ENCODE peak calls at places on chromosome 19, in seven cellular contexts. One of them, this sample, is unnamed.

GRCh38 chr19:30634431-30634830 is 262.2 kb downstream of the ZNF536 start:
- DNase-seq in GM12865: no peak
- DNase-seq in endodermal cell: no peak
- DNase-seq in foreskin fibroblast: no peak
- DNase-seq in fibroblast of pulmonary artery: no peak
- DNase-seq in cardiac muscle cell: no peak
- DNase-seq in PC-3: no peak
- DNase-seq in this sample: no peak

GRCh38 chr19:41362143-41362847 is 1.7 kb downstream of the B9D2 start:
- DNase-seq in foreskin fibroblast: peak
- DNase-seq in cardiac muscle cell: no peak
- DNase-seq in GM12865: no peak
- DNase-seq in PC-3: peak
- DNase-seq in endodermal cell: no peak
- DNase-seq in fibroblast of pulmonary artery: no peak
- DNase-seq in this sample: peak

GRCh38 chr19:10604460-10604980 is 17.4 kb upstream of the AP1M2 start:
- DNase-seq in endodermal cell: no peak
- DNase-seq in GM12865: peak
- DNase-seq in cardiac muscle cell: no peak
- DNase-seq in foreskin fibroblast: no peak
- DNase-seq in PC-3: peak
- DNase-seq in fibroblast of pulmonary artery: no peak
- DNase-seq in this sample: no peak

GRCh38 chr19:35038623-35039512 is 2.7 kb upstream of the HPN start:
- DNase-seq in PC-3: no peak
- DNase-seq in foreskin fibroblast: peak
- DNase-seq in cardiac muscle cell: no peak
- DNase-seq in fibroblast of pulmonary artery: no peak
- DNase-seq in GM12865: no peak
- DNase-seq in endodermal cell: no peak
- DNase-seq in this sample: no peak

GRCh38 chr19:1000095-1000494 is at the start of gene GRIN3B:
- DNase-seq in cardiac muscle cell: peak
- DNase-seq in GM12865: peak
- DNase-seq in foreskin fibroblast: peak
- DNase-seq in endodermal cell: peak
- DNase-seq in fibroblast of pulmonary artery: peak
- DNase-seq in PC-3: peak
- DNase-seq in this sample: peak

GRCh38 chr19:39599116-39599515 is 3.2 kb upstream of the LGALS13 start:
- DNase-seq in PC-3: peak
- DNase-seq in endodermal cell: peak
- DNase-seq in foreskin fibroblast: peak
- DNase-seq in cardiac muscle cell: peak
- DNase-seq in GM12865: peak
- DNase-seq in fibroblast of pulmonary artery: peak
- DNase-seq in this sample: peak

GRCh38 chr19:10756791-10757190 is 38.9 kb downstream of the DNM2 start:
- DNase-seq in fibroblast of pulmonary artery: no peak
- DNase-seq in endodermal cell: no peak
- DNase-seq in GM12865: no peak
- DNase-seq in PC-3: no peak
- DNase-seq in foreskin fibroblast: no peak
- DNase-seq in cardiac muscle cell: no peak
- DNase-seq in this sample: no peak

GRCh38 chr19:30011051-30011578 is 69.1 kb downstream of the URI1 start:
- DNase-seq in fibroblast of pulmonary artery: no peak
- DNase-seq in cardiac muscle cell: no peak
- DNase-seq in endodermal cell: peak
- DNase-seq in GM12865: no peak
- DNase-seq in foreskin fibroblast: no peak
- DNase-seq in PC-3: no peak
- DNase-seq in this sample: no peak

GRCh38 chr19:45098521-45099464 is 5.8 kb downstream of the PPP1R37 start:
- DNase-seq in GM12865: no peak
- DNase-seq in endodermal cell: peak
- DNase-seq in cardiac muscle cell: no peak
- DNase-seq in fibroblast of pulmonary artery: peak
- DNase-seq in PC-3: no peak
- DNase-seq in foreskin fibroblast: peak
- DNase-seq in this sample: no peak

GRCh38 chr19:7533281-7533819 is 2.2 kb upstream of the PNPLA6 start:
- DNase-seq in endodermal cell: peak
- DNase-seq in fibroblast of pulmonary artery: peak
- DNase-seq in cardiac muscle cell: no peak
- DNase-seq in foreskin fibroblast: peak
- DNase-seq in GM12865: no peak
- DNase-seq in PC-3: no peak
- DNase-seq in this sample: peak

GRCh38 chr19:1748115-1748702 is 5.1 kb upstream of the ONECUT3 start:
- DNase-seq in endodermal cell: no peak
- DNase-seq in foreskin fibroblast: no peak
- DNase-seq in cardiac muscle cell: no peak
- DNase-seq in fibroblast of pulmonary artery: no peak
- DNase-seq in PC-3: no peak
- DNase-seq in GM12865: peak
- DNase-seq in this sample: no peak

GRCh38 chr19:12825259-12826131 is 8.9 kb downstream of the RTBDN start:
- DNase-seq in fibroblast of pulmonary artery: no peak
- DNase-seq in foreskin fibroblast: peak
- DNase-seq in cardiac muscle cell: peak
- DNase-seq in PC-3: peak
- DNase-seq in endodermal cell: peak
- DNase-seq in GM12865: no peak
- DNase-seq in this sample: no peak

GRCh38 chr19:30319876-30320275 is 52.3 kb upstream of the ZNF536 start:
- DNase-seq in GM12865: no peak
- DNase-seq in cardiac muscle cell: no peak
- DNase-seq in fibroblast of pulmonary artery: no peak
- DNase-seq in PC-3: no peak
- DNase-seq in endodermal cell: no peak
- DNase-seq in foreskin fibroblast: no peak
- DNase-seq in this sample: no peak

GRCh38 chr19:36972594-36972993 is 56.5 kb downstream of the ZNF568 start:
- DNase-seq in PC-3: no peak
- DNase-seq in foreskin fibroblast: no peak
- DNase-seq in cardiac muscle cell: no peak
- DNase-seq in endodermal cell: no peak
- DNase-seq in GM12865: no peak
- DNase-seq in fibroblast of pulmonary artery: no peak
- DNase-seq in this sample: no peak

GRCh38 chr19:52102782-52103181 is 7.2 kb upstream of the ZNF841 start:
- DNase-seq in fibroblast of pulmonary artery: no peak
- DNase-seq in GM12865: no peak
- DNase-seq in PC-3: no peak
- DNase-seq in cardiac muscle cell: no peak
- DNase-seq in foreskin fibroblast: no peak
- DNase-seq in endodermal cell: no peak
- DNase-seq in this sample: no peak

GRCh38 chr19:32642771-32643170 is 32.2 kb downstream of the ANKRD27 start:
- DNase-seq in PC-3: no peak
- DNase-seq in foreskin fibroblast: no peak
- DNase-seq in cardiac muscle cell: no peak
- DNase-seq in endodermal cell: no peak
- DNase-seq in fibroblast of pulmonary artery: no peak
- DNase-seq in GM12865: no peak
- DNase-seq in this sample: no peak

GRCh38 chr19:39557791-39558622 is 18.0 kb upstream of the EID2 start:
- DNase-seq in cardiac muscle cell: peak
- DNase-seq in GM12865: peak
- DNase-seq in endodermal cell: no peak
- DNase-seq in PC-3: peak
- DNase-seq in foreskin fibroblast: peak
- DNase-seq in fibroblast of pulmonary artery: no peak
- DNase-seq in this sample: peak

GRCh38 chr19:15431396-15432017 is 12.7 kb upstream of the AKAP8L start:
- DNase-seq in cardiac muscle cell: no peak
- DNase-seq in endodermal cell: no peak
- DNase-seq in foreskin fibroblast: no peak
- DNase-seq in GM12865: no peak
- DNase-seq in PC-3: no peak
- DNase-seq in fibroblast of pulmonary artery: no peak
- DNase-seq in this sample: no peak

GRCh38 chr19:56838930-56839664 is 1.4 kb downstream of the PEG3 start:
- DNase-seq in foreskin fibroblast: peak
- DNase-seq in GM12865: no peak
- DNase-seq in cardiac muscle cell: no peak
- DNase-seq in fibroblast of pulmonary artery: peak
- DNase-seq in endodermal cell: no peak
- DNase-seq in PC-3: peak
- DNase-seq in this sample: peak

GRCh38 chr19:5824791-5825577 is 14.5 kb downstream of the FUT6 start:
- DNase-seq in foreskin fibroblast: no peak
- DNase-seq in GM12865: no peak
- DNase-seq in endodermal cell: no peak
- DNase-seq in fibroblast of pulmonary artery: no peak
- DNase-seq in cardiac muscle cell: no peak
- DNase-seq in PC-3: no peak
- DNase-seq in this sample: no peak

GRCh38 chr19:5828661-5829566 is 10.6 kb downstream of the FUT6 start:
- DNase-seq in GM12865: peak
- DNase-seq in foreskin fibroblast: peak
- DNase-seq in PC-3: no peak
- DNase-seq in endodermal cell: peak
- DNase-seq in cardiac muscle cell: peak
- DNase-seq in fibroblast of pulmonary artery: peak
- DNase-seq in this sample: no peak

GRCh38 chr19:5827891-5828660 is 11.4 kb downstream of the FUT6 start:
- DNase-seq in GM12865: peak
- DNase-seq in foreskin fibroblast: peak
- DNase-seq in PC-3: peak
- DNase-seq in fibroblast of pulmonary artery: peak
- DNase-seq in cardiac muscle cell: peak
- DNase-seq in endodermal cell: peak
- DNase-seq in this sample: peak

GRCh38 chr19:5827342-5827890 is 12.1 kb downstream of the FUT6 start:
- DNase-seq in PC-3: no peak
- DNase-seq in fibroblast of pulmonary artery: no peak
- DNase-seq in GM12865: no peak
- DNase-seq in foreskin fibroblast: no peak
- DNase-seq in endodermal cell: no peak
- DNase-seq in cardiac muscle cell: no peak
- DNase-seq in this sample: no peak

GRCh38 chr19:5826531-5827341 is 12.8 kb downstream of the FUT6 start:
- DNase-seq in cardiac muscle cell: peak
- DNase-seq in GM12865: peak
- DNase-seq in fibroblast of pulmonary artery: peak
- DNase-seq in PC-3: peak
- DNase-seq in endodermal cell: peak
- DNase-seq in foreskin fibroblast: peak
- DNase-seq in this sample: peak
- TF ChIP-seq CTCF in cardiac muscle cell: peak
- TF ChIP-seq CTCF in GM12865: no peak
- TF ChIP-seq CTCF in fibroblast of pulmonary artery: no peak
- TF ChIP-seq CTCF in PC-3: peak
- TF ChIP-seq CTCF in endodermal cell: peak
- TF ChIP-seq CTCF in foreskin fibroblast: no peak
- TF ChIP-seq CTCF in this sample: peak

DNA sequence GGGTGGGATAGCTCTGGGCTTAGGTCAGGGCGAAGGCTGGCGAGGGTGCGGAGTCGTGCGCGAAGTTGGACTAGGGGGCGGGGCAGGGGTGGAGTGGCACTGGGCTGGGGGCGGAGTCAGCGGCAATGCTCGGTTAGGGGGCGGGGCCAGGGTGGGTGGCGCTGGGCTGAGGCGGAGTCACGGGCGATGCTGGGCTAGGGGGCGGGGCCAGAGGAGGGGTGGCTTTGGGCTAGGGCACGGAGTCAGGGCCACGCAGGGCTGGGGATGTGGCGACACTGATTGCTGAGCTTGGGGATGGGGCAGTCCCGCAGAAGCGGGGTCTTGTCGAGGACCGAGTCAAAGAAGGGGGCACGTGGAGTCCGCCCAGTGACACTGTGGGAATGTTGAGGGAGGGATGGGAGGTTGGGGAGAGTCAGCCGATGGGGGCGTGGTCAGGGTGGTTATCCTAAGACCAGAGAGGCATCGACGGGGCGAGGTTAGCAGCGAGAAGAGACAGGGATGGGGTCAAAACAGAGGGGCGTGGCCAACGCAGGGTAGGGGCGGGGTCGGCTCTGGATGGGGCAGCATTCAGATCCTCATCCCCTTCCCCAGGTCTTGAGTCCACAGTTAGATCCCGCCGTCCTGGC is 8.7 kb downstream of the HOMER3 start:
- DNase-seq in cardiac muscle cell: peak
- DNase-seq in endodermal cell: peak
- DNase-seq in GM12865: peak
- DNase-seq in foreskin fibroblast: peak
- DNase-seq in fibroblast of pulmonary artery: peak
- DNase-seq in PC-3: peak
- DNase-seq in this sample: peak
- H3K4me3 ChIP-seq in cardiac muscle cell: peak
- H3K4me3 ChIP-seq in endodermal cell: no peak
- H3K4me3 ChIP-seq in GM12865: no peak
- H3K4me3 ChIP-seq in foreskin fibroblast: no peak
- H3K4me3 ChIP-seq in fibroblast of pulmonary artery: no peak
- H3K4me3 ChIP-seq in PC-3: no peak
- H3K4me3 ChIP-seq in this sample: no peak

GRCh38 chr19:20558011-20558410 is 7.6 kb downstream of the ZNF737 start:
- DNase-seq in PC-3: no peak
- DNase-seq in endodermal cell: peak
- DNase-seq in fibroblast of pulmonary artery: no peak
- DNase-seq in cardiac muscle cell: no peak
- DNase-seq in foreskin fibroblast: no peak
- DNase-seq in GM12865: no peak
- DNase-seq in this sample: no peak
- TF ChIP-seq CTCF in PC-3: no peak
- TF ChIP-seq CTCF in endodermal cell: peak
- TF ChIP-seq CTCF in fibroblast of pulmonary artery: no peak
- TF ChIP-seq CTCF in cardiac muscle cell: no peak
- TF ChIP-seq CTCF in foreskin fibroblast: no peak
- TF ChIP-seq CTCF in GM12865: no peak
- TF ChIP-seq CTCF in this sample: no peak

GRCh38 chr19:50654882-50655281 is 5.6 kb downstream of the C19orf81 start:
- DNase-seq in PC-3: no peak
- DNase-seq in GM12865: no peak
- DNase-seq in cardiac muscle cell: no peak
- DNase-seq in foreskin fibroblast: no peak
- DNase-seq in fibroblast of pulmonary artery: no peak
- DNase-seq in endodermal cell: no peak
- DNase-seq in this sample: no peak

GRCh38 chr19:50658438-50659317 is 9.4 kb downstream of the C19orf81 start:
- DNase-seq in endodermal cell: peak
- DNase-seq in cardiac muscle cell: peak
- DNase-seq in foreskin fibroblast: peak
- DNase-seq in GM12865: no peak
- DNase-seq in PC-3: peak
- DNase-seq in fibroblast of pulmonary artery: peak
- DNase-seq in this sample: no peak

GRCh38 chr19:50659318-50660082 is 10.3 kb downstream of the C19orf81 start:
- DNase-seq in cardiac muscle cell: no peak
- DNase-seq in foreskin fibroblast: no peak
- DNase-seq in GM12865: no peak
- DNase-seq in fibroblast of pulmonary artery: no peak
- DNase-seq in endodermal cell: no peak
- DNase-seq in PC-3: no peak
- DNase-seq in this sample: no peak

GRCh38 chr19:50657672-50658437 is 8.6 kb downstream of the C19orf81 start:
- DNase-seq in cardiac muscle cell: peak
- DNase-seq in foreskin fibroblast: peak
- DNase-seq in endodermal cell: peak
- DNase-seq in PC-3: peak
- DNase-seq in GM12865: peak
- DNase-seq in fibroblast of pulmonary artery: peak
- DNase-seq in this sample: peak

GRCh38 chr19:50657222-50657669 is 8.0 kb downstream of the C19orf81 start:
- DNase-seq in endodermal cell: no peak
- DNase-seq in PC-3: no peak
- DNase-seq in fibroblast of pulmonary artery: no peak
- DNase-seq in GM12865: no peak
- DNase-seq in cardiac muscle cell: no peak
- DNase-seq in foreskin fibroblast: no peak
- DNase-seq in this sample: no peak
- H3K4me3 ChIP-seq in endodermal cell: peak
- H3K4me3 ChIP-seq in PC-3: peak
- H3K4me3 ChIP-seq in fibroblast of pulmonary artery: no peak
- H3K4me3 ChIP-seq in GM12865: no peak
- H3K4me3 ChIP-seq in cardiac muscle cell: peak
- H3K4me3 ChIP-seq in foreskin fibroblast: no peak
- H3K4me3 ChIP-seq in this sample: no peak

This sample was measured in bronchial epithelial cell.